ENCODE peak calls at places on chromosomes 11 and 22, in ten cellular contexts. S is amygdala; W is mesendoderm; V is smooth muscle cell of the brain vasculature; G is cardiac fibroblast; N is CD4-positive, alpha-beta T cell; K is stimulated activated effector memory CD8-positive, alpha-beta T cell treated with anti-CD3 and anti-CD28 coated beads, Interleukin-12 subunit alpha, Interleukin-12 subunit beta, amount 100 ng/mL, for 72 hours; Q is posterior vena cava; H is activated T-helper 2 cell treated with anti-CD3 and anti-CD28 coated beads, Interferon-gamma antibody, Interleukin-2, Interleukin-4, amounts not matched to agents 10 μg/mL and 5 μg/mL and 100 μg/mL, durations not matched to agents 14 hours and 24 hours and 36 hours; Y is fibroblast of lung. J is an unnamed sample.

GRCh38 chr22:32407332-32407731 is 4.7 kb downstream of the RTCB start:
- DNase-seq in N (no peak), S (no peak), V (no peak), Y (no peak), W (no peak), Q (no peak), K (no peak), H (no peak), G (no peak), J (no peak)

GRCh38 chr11:131888230-131888826 is 517.9 kb downstream of the NTM start:
- DNase-seq in G (peak), K (no peak), N (no peak), V (peak), Q (no peak), S (no peak), H (no peak), W (no peak), Y (peak), J (no peak)

GRCh38 chr11:67632982-67633755 is 3.4 kb upstream of the NUDT8 start:
- DNase-seq in G (no peak), V (no peak), S (no peak), K (no peak), H (no peak), N (no peak), Q (peak), Y (no peak), W (no peak), J (no peak)

GRCh38 chr22:26553056-26553752 is 36.7 kb downstream of the TPST2 start:
- DNase-seq in Q (no peak), S (no peak), H (no peak), V (peak), W (no peak), N (no peak), K (no peak), G (peak), Y (peak), J (peak)

GRCh38 chr11:1939006-1939626 is 8.0 kb upstream of the MRPL23 start:
- DNase-seq in W (no peak), G (peak), Y (no peak), N (no peak), K (peak), S (no peak), H (no peak), V (no peak), Q (peak), J (no peak)

GRCh38 chr22:24177456-24177855 is 3.8 kb upstream of the SUSD2 start:
- DNase-seq in S (no peak), Q (no peak), G (no peak), Y (no peak), V (no peak), N (no peak), H (no peak), W (no peak), K (no peak), J (no peak)

GRCh38 chr11:128939591-128939990 is 3.1 kb downstream of the TP53AIP1 start:
- DNase-seq in N (no peak), Y (no peak), S (no peak), H (no peak), G (no peak), K (no peak), Q (no peak), W (no peak), V (no peak), J (no peak)

GRCh38 chr11:85299247-85299646 is 327.9 kb downstream of the DLG2 start:
- DNase-seq in S (no peak), W (peak), K (no peak), Y (peak), H (no peak), G (no peak), V (no peak), N (no peak), Q (no peak), J (no peak)

GRCh38 chr11:35154960-35155359 is 16.0 kb downstream of the CD44 start:
- DNase-seq in Y (no peak), Q (no peak), K (no peak), N (no peak), H (no peak), W (no peak), S (no peak), V (no peak), G (no peak), J (no peak)

GRCh38 chr22:28410050-28410816 is 269.4 kb downstream of the TTC28 start:
- DNase-seq in W (peak), Q (no peak), N (no peak), Y (peak), V (no peak), K (no peak), H (no peak), S (no peak), G (peak), J (no peak)

GRCh38 chr11:22491826-22492225 is 133.8 kb downstream of the FANCF start:
- DNase-seq in K (no peak), Y (peak), Q (peak), S (no peak), W (peak), V (peak), N (no peak), H (no peak), G (no peak), J (no peak)

GRCh38 chr22:38246046-38246658 is 26.7 kb downstream of the TMEM184B start:
- DNase-seq in Q (no peak), N (no peak), G (no peak), Y (no peak), S (no peak), H (no peak), K (no peak), V (no peak), W (no peak), J (no peak)

GRCh38 chr22:19195796-19196731 is 17.5 kb upstream of the SLC25A1 start:
- DNase-seq in N (no peak), G (no peak), S (no peak), Q (peak), Y (no peak), H (no peak), K (no peak), W (no peak), V (no peak), J (no peak)

GRCh38 chr11:66321606-66322005 is 4.8 kb upstream of the CD248 start:
- DNase-seq in Q (no peak), N (no peak), Y (no peak), V (no peak), K (no peak), W (no peak), S (no peak), H (no peak), G (peak), J (no peak)

GRCh38 chr11:129815596-129816461 is at the start of gene TMEM45B:
- DNase-seq in N (peak), H (no peak), Q (no peak), S (no peak), W (peak), Y (no peak), G (no peak), V (no peak), K (no peak), J (no peak)

GRCh38 chr11:57313788-57314135 is 11.0 kb downstream of the TNKS1BP1 start:
- DNase-seq in K (no peak), W (no peak), G (no peak), Q (peak), N (no peak), H (no peak), Y (no peak), S (no peak), V (no peak), J (no peak)

GRCh38 chr11:120306519-120307242 is 18.4 kb upstream of the TLCD5 start:
- DNase-seq in N (no peak), Y (peak), Q (peak), S (no peak), G (peak), W (peak), H (no peak), K (no peak), V (no peak), J (no peak)

GRCh38 chr11:611001-611996 is 4.5 kb downstream of the IRF7 start:
- DNase-seq in Y (no peak), S (no peak), N (no peak), G (no peak), Q (peak), K (no peak), H (no peak), W (no peak), V (no peak), J (no peak)

GRCh38 chr22:27139935-27140493 is 482.6 kb downstream of the MIAT start:
- DNase-seq in V (peak), G (peak), H (no peak), Q (peak), K (no peak), Y (peak), S (no peak), N (no peak), W (no peak), J (no peak)

GRCh38 chr22:22957090-22957489 is 69.5 kb downstream of the IGLL5 start:
- DNase-seq in Y (no peak), G (no peak), S (no peak), K (no peak), Q (no peak), W (no peak), N (no peak), H (no peak), V (no peak), J (no peak)

GRCh38 chr11:123103326-123103980 is 41.5 kb upstream of the HSPA8 start:
- DNase-seq in Q (no peak), K (no peak), H (no peak), S (peak), G (peak), W (peak), N (peak), Y (peak), V (peak), J (no peak)

GRCh38 chr11:123494195-123495050 is 64.4 kb downstream of the GRAMD1B start:
- DNase-seq in Q (no peak), H (no peak), K (no peak), S (no peak), N (no peak), Y (peak), W (peak), G (peak), V (no peak), J (no peak)

GRCh38 chr11:123151366-123151765 is 43.7 kb downstream of the CLMP start:
- DNase-seq in K (no peak), G (no peak), N (no peak), V (no peak), H (no peak), Q (no peak), S (no peak), Y (no peak), W (no peak), J (no peak)

GRCh38 chr11:12139144-12139881 is 28.9 kb downstream of the MICAL2 start:
- DNase-seq in S (no peak), Q (no peak), V (peak), K (no peak), W (no peak), H (no peak), N (no peak), G (peak), Y (peak), J (no peak)

GRCh38 chr11:48013269-48013901 is 33.0 kb downstream of the PTPRJ start:
- DNase-seq in H (no peak), S (no peak), Y (peak), K (peak), Q (peak), G (peak), W (no peak), N (peak), V (no peak), J (no peak)

GRCh38 chr22:49972163-49973017 is 11.8 kb downstream of the PIM3 start:
- DNase-seq in K (peak), G (no peak), Q (peak), S (no peak), N (peak), V (no peak), W (no peak), Y (no peak), H (no peak), J (no peak)

GRCh38 chr11:35976434-35976833 is 32.6 kb downstream of the LDLRAD3 start:
- DNase-seq in W (no peak), N (no peak), G (no peak), Y (no peak), K (no peak), S (no peak), H (no peak), V (no peak), Q (no peak), J (no peak)

GRCh38 chr22:35842954-35843353 is 125.3 kb downstream of the APOL5 start:
- DNase-seq in H (no peak), N (no peak), G (peak), S (no peak), W (peak), Y (peak), V (peak), K (no peak), Q (no peak), J (no peak)

GRCh38 chr11:69316941-69317340 is 23.0 kb downstream of the MYEOV start:
- DNase-seq in H (no peak), V (no peak), N (no peak), S (no peak), Q (peak), G (no peak), Y (no peak), K (no peak), W (no peak), J (no peak)

GRCh38 chr11:17014774-17015638 is 792 bp upstream of the PLEKHA7 start:
- DNase-seq in G (peak), K (no peak), Y (peak), S (no peak), H (no peak), N (no peak), V (no peak), W (peak), Q (no peak), J (no peak)

GRCh38 chr11:112620621-112621394 is 340.4 kb upstream of the NCAM1 start:
- DNase-seq in G (peak), K (no peak), N (no peak), S (no peak), W (peak), Q (no peak), V (no peak), H (no peak), Y (peak), J (no peak)

GRCh38 chr11:34604216-34604615 is 16.7 kb upstream of the EHF start:
- DNase-seq in H (no peak), K (no peak), S (no peak), G (no peak), Q (no peak), N (no peak), W (no peak), V (no peak), Y (no peak), J (no peak)

GRCh38 chr22:37206118-37206840 is 6.0 kb downstream of the SSTR3 start:
- DNase-seq in G (no peak), W (no peak), Q (peak), H (no peak), Y (no peak), K (no peak), V (no peak), S (no peak), N (no peak), J (no peak)

GRCh38 chr11:2129323-2129698 is 9.9 kb downstream of the IGF2 start:
- DNase-seq in S (no peak), W (no peak), N (no peak), Q (no peak), V (no peak), K (no peak), Y (no peak), G (no peak), H (no peak), J (no peak)

GRCh38 chr11:131632971-131633370 is 262.6 kb downstream of the NTM start:
- DNase-seq in S (no peak), Y (no peak), H (no peak), Q (no peak), K (no peak), N (no peak), G (no peak), V (no peak), W (no peak), J (no peak)

GRCh38 chr11:11977206-11977938 is 31.1 kb downstream of the DKK3 start:
- DNase-seq in K (no peak), Q (peak), S (no peak), V (no peak), Y (peak), W (peak), H (no peak), G (peak), N (no peak), J (peak)

GRCh38 chr11:31884080-31884479 is 73.0 kb upstream of the PAX6 start:
- DNase-seq in W (no peak), H (no peak), N (no peak), K (no peak), Q (no peak), G (no peak), Y (no peak), V (no peak), S (no peak), J (no peak)

GRCh38 chr11:77590194-77590591 is 440 bp downstream of the AQP11 start:
- DNase-seq in S (peak), W (peak), Y (peak), H (no peak), G (peak), N (no peak), Q (peak), K (no peak), V (no peak), J (no peak)

J was measured in pulmonary artery endothelial cell.